ENCODE peak calls at places on chromosomes 13 and 19, in five cellular contexts. Q is cardiac muscle cell, N is fibroblast of the conjunctiva, C is GM23248, M is tibial nerve. H is an unnamed sample.

GRCh38 chr13:42001580-42001979 is 40.7 kb upstream of the VWA8 start:
- DNase-seq in C (peak), M (no peak), N (no peak), Q (peak), H (no peak)

GRCh38 chr19:51462681-51463080 is 4.4 kb upstream of the SIGLEC8 start:
- DNase-seq in M (no peak), N (no peak), C (no peak), Q (no peak), H (no peak)

GRCh38 chr19:1474011-1474764 is 4.8 kb downstream of the C19orf25 start:
- DNase-seq in M (no peak), N (no peak), C (peak), Q (no peak), H (no peak)

GRCh38 chr19:33748231-33748630 is 48.4 kb upstream of the KCTD15 start:
- DNase-seq in N (no peak), M (no peak), Q (no peak), C (no peak), H (no peak)

GRCh38 chr13:24539500-24540165 is 27.1 kb upstream of the PARP4 start:
- DNase-seq in M (no peak), Q (no peak), C (no peak), N (no peak), H (no peak)

GRCh38 chr13:106507560-106508274 is 27.7 kb downstream of the EFNB2 start:
- DNase-seq in M (no peak), C (peak), Q (peak), N (peak), H (no peak)

GRCh38 chr19:3250675-3251074 is 26.2 kb downstream of the CELF5 start:
- DNase-seq in N (no peak), Q (peak), M (peak), C (peak), H (no peak)

GRCh38 chr13:106114981-106115554 is 420.4 kb downstream of the EFNB2 start:
- DNase-seq in N (no peak), M (no peak), C (peak), Q (no peak), H (no peak)